ENCODE peak calls at places on chromosomes 4 and X, in four cellular contexts. K is neuronal stem cell, O is M059J, Q is GM13976. S is an unnamed sample.

GRCh38 chr4:163544407-163545038 is 50.0 kb downstream of the TMA16 start:
- DNase-seq in K (peak), O (peak), Q (peak), S (peak)

GRCh38 chrX:129798456-129798855 is 18.7 kb downstream of the SASH3 start:
- DNase-seq in K (no peak), O (no peak), Q (no peak), S (no peak)

GRCh38 chr4:77433102-77433733 is 172.4 kb upstream of the CXCL13 start:
- DNase-seq in K (peak), O (peak), Q (peak), S (peak)

GRCh38 chr4:101931619-101932018 is 141.1 kb downstream of the BANK1 start:
- DNase-seq in K (no peak), O (no peak), Q (no peak), S (no peak)

GRCh38 chr4:2833671-2834000 is 10.0 kb upstream of the ADD1 start:
- DNase-seq in K (no peak), O (no peak), Q (no peak), S (no peak)

GRCh38 chr4:26812049-26812729 is 48.5 kb upstream of the STIM2 start:
- DNase-seq in K (no peak), O (peak), Q (no peak), S (no peak)

GRCh38 chr4:177182728-177183127 is 126.9 kb upstream of the NEIL3 start:
- DNase-seq in K (no peak), O (no peak), Q (no peak), S (no peak)

GRCh38 chr4:74501579-74501978 is 56.6 kb downstream of the AREG start:
- DNase-seq in K (no peak), O (peak), Q (no peak), S (no peak)

GRCh38 chr4:148211533-148211932 is 230.7 kb downstream of the NR3C2 start:
- DNase-seq in K (no peak), O (no peak), Q (no peak), S (no peak)

GRCh38 chr4:57147335-57148060 is 37.3 kb upstream of the IGFBP7 start:
- DNase-seq in K (no peak), O (peak), Q (no peak), S (no peak)

GRCh38 chr4:71113294-71113693 is 119.8 kb downstream of the DCK start:
- DNase-seq in K (no peak), O (no peak), Q (no peak), S (no peak)

GRCh38 chr4:85783483-85783882 is 308.5 kb downstream of the ARHGAP24 start:
- DNase-seq in K (no peak), O (peak), Q (no peak), S (no peak)

GRCh38 chr4:76781698-76782595 is 116.0 kb downstream of the SOWAHB start:
- DNase-seq in K (no peak), O (peak), Q (peak), S (no peak)

GRCh38 chr4:108244576-108244975 is 75.8 kb upstream of the LEF1 start:
- DNase-seq in K (no peak), O (no peak), Q (no peak), S (no peak)

GRCh38 chr4:53587123-53587522 is 4.2 kb downstream of the LNX1 start:
- DNase-seq in K (no peak), O (no peak), Q (no peak), S (no peak)

GRCh38 chr4:10974371-10974770 is 289.8 kb upstream of the CLNK start:
- DNase-seq in K (no peak), O (no peak), Q (no peak), S (no peak)

GRCh38 chr4:10727140-10727880 is 42.7 kb upstream of the CLNK start:
- DNase-seq in K (no peak), O (no peak), Q (peak), S (no peak)

GRCh38 chr4:174317531-174317930 is 33.8 kb downstream of the CEP44 start:
- DNase-seq in K (no peak), O (peak), Q (no peak), S (no peak)

GRCh38 chr4:8344387-8344786 is 74.8 kb downstream of the HTRA3 start:
- DNase-seq in K (no peak), O (no peak), Q (no peak), S (no peak)